ENCODE peak calls at places on chromosomes 12 and 14, in five cellular contexts. B, V, I, O and X are unnamed samples.

GRCh38 chr12:57175428-57176138 is 28.2 kb upstream of the LRP1-AS start:
- DNase-seq in B (peak; percentile 95), V (peak; percentile 71), I (peak; percentile 89), O (peak; percentile 76), X (peak; percentile 81)

GRCh38 chr14:105173901-105174894 is 5.6 kb upstream of the JAG2 start:
- DNase-seq in B (no peak), V (no peak), I (no peak), O (no peak), X (no peak)

GRCh38 chr12:98037401-98038140 is 477.8 kb upstream of the TMPO start:
- DNase-seq in B (no peak), V (no peak), I (no peak), O (no peak), X (no peak)

GRCh38 chr14:55451398-55451797 is 11.0 kb upstream of the TBPL2 start:
- DNase-seq in B (no peak), V (peak; percentile 25), I (no peak), O (no peak), X (no peak)

GRCh38 chr14:24965934-24966593 is 83.9 kb downstream of the STXBP6 start:
- DNase-seq in B (peak; percentile 81), V (peak; percentile 90), I (no peak), O (peak; percentile 63), X (peak; percentile 49)

GRCh38 chr12:88401153-88401552 is 179.1 kb downstream of the KITLG start:
- DNase-seq in B (no peak), V (peak; percentile 58), I (no peak), O (no peak), X (no peak)

GRCh38 chr12:125056306-125056705 is 8.9 kb upstream of the AACS start:
- DNase-seq in B (no peak), V (no peak), I (no peak), O (no peak), X (no peak)

GRCh38 chr12:15220961-15221885 is at the start of gene RERG:
- DNase-seq in B (peak; percentile 91), V (peak; percentile 63), I (peak; percentile 83), O (peak; percentile 78), X (peak; percentile 65)

GRCh38 chr14:49892301-49892635 is 614 bp upstream of the ARF6 start:
- DNase-seq in B (peak; percentile 90), V (peak; percentile 82), I (peak; percentile 78), O (peak; percentile 73), X (peak; percentile 77)

DNA sequence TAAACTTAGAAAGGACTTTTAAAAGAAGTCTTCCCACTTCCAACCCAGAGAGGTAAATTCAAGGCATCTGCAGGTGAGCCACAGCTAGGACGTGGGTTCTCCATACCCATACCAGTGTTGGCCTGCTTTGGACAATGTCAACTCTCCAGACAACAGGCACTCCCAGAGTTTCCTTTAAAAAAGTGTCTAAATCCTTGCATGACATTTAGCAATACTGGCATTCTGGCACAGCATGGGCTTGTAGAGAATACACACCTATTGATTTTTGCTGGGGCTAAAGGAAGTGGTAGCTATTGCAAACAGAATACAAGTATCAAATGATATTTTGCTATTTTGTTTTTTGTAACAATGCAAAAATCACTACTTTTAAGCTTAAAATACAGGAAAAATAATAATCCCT is 25.8 kb upstream of the DICER1 start:
- DNase-seq in B (no peak), V (no peak), I (no peak), O (no peak), X (no peak)
- TF ChIP-seq POLR2A in B (no peak), V (no peak), I (no peak), O (no peak), X (no peak)

GRCh38 chr12:16950041-16950677 is 344.2 kb upstream of the LMO3 start:
- DNase-seq in B (no peak), V (no peak), I (no peak), O (no peak), X (no peak)

GRCh38 chr12:16949351-16949750 is 343.4 kb upstream of the LMO3 start:
- DNase-seq in B (no peak), V (no peak), I (no peak), O (no peak), X (no peak)

GRCh38 chr12:16946691-16947090 is 340.7 kb upstream of the LMO3 start:
- DNase-seq in B (no peak), V (no peak), I (no peak), O (no peak), X (no peak)
- TF ChIP-seq CTCF in B (no peak), V (no peak), I (no peak), O (no peak), X (no peak)

DNA sequence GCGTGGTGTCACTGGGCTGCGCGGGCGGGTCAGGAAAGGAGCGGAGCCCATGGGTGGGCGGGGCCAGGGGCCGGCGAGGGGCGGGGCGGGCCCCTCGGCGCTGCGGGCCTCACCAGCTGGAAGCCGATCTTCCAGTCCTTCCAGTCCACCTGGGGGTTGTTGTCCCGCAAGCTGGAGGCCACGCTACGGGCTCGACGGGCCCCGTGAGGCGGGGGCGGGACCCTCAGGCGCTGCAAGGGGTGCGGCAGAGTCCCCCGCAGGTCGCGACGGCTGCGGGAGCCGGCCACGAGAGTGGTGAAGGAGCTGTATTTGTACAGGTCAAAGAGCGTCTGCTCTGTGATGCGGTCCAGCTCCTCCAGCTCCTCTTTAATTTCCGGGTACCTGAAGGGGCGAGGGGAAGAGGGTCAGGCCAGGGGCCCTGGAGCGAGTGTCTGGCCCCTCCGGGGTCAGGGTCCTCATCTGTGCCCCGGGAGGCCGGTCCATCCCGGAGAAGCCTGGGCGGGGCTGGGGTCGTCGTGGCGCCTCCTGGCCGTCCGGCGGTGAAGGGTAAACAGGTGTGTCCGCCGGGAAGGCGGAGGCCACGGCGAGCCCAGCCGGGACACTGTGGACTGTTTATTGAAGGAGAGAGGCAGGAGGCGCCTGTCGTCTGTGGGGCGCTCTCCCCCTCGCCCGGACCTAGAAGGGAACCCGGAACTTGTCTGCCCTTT is 11.9 kb downstream of the SCNN1A start:
- DNase-seq in B (peak; percentile 91), V (peak; percentile 28), I (peak; percentile 77), O (peak; percentile 85), X (peak; percentile 94)
- TF ChIP-seq POLR2A in B (no peak), V (no peak), I (peak; percentile 75), O (peak; percentile 82), X (no peak)

GRCh38 chr14:22836301-22837058 is at the start of gene MMP14:
- DNase-seq in B (peak; percentile 94), V (peak; percentile 89), I (peak; percentile 72), O (peak; percentile 71), X (peak; percentile 96)
- TF ChIP-seq CTCF in B (peak; percentile 53), V (peak; percentile 68), I (peak; percentile 68), O (peak; percentile 35), X (no peak)